ENCODE peak calls at places on chromosomes 5 and 9, in eight cellular contexts. One of them, this sample, is unnamed.

GRCh38 chr9:27352457-27353188 is 55.7 kb upstream of the EQTN start:
- DNase-seq in body of pancreas: peak; percentile 48
- DNase-seq in psoas muscle: no peak
- DNase-seq in esophagus squamous epithelium: no peak
- DNase-seq in hepatocyte: no peak
- DNase-seq in heart left ventricle: no peak
- DNase-seq in mesendoderm: no peak
- DNase-seq in adrenal gland: no peak
- DNase-seq in this sample: no peak

GRCh38 chr5:147561435-147561834 is 51.6 kb upstream of the DPYSL3 start:
- DNase-seq in body of pancreas: no peak
- DNase-seq in psoas muscle: no peak
- DNase-seq in hepatocyte: no peak
- DNase-seq in mesendoderm: no peak
- DNase-seq in esophagus squamous epithelium: no peak
- DNase-seq in adrenal gland: no peak
- DNase-seq in heart left ventricle: no peak
- DNase-seq in this sample: no peak

GRCh38 chr5:10401499-10401898 is 40.2 kb upstream of the ROPN1L start:
- DNase-seq in esophagus squamous epithelium: no peak
- DNase-seq in psoas muscle: no peak
- DNase-seq in body of pancreas: no peak
- DNase-seq in heart left ventricle: no peak
- DNase-seq in hepatocyte: no peak
- DNase-seq in adrenal gland: no peak
- DNase-seq in mesendoderm: no peak
- DNase-seq in this sample: no peak

GRCh38 chr9:134099123-134099761 is 31.4 kb upstream of the BRD3 start:
- DNase-seq in adrenal gland: peak; percentile 51
- DNase-seq in hepatocyte: peak; percentile 42
- DNase-seq in body of pancreas: peak; percentile 59
- DNase-seq in mesendoderm: peak; percentile 60
- DNase-seq in psoas muscle: no peak
- DNase-seq in heart left ventricle: no peak
- DNase-seq in esophagus squamous epithelium: no peak
- DNase-seq in this sample: no peak

GRCh38 chr5:110038297-110038997 is 348.7 kb downstream of the MAN2A1 start:
- DNase-seq in mesendoderm: no peak
- DNase-seq in adrenal gland: no peak
- DNase-seq in body of pancreas: no peak
- DNase-seq in psoas muscle: no peak
- DNase-seq in esophagus squamous epithelium: no peak
- DNase-seq in heart left ventricle: no peak
- DNase-seq in hepatocyte: no peak
- DNase-seq in this sample: no peak

GRCh38 chr9:18824095-18824666 is 208.8 kb downstream of the SAXO1 start:
- DNase-seq in heart left ventricle: no peak
- DNase-seq in mesendoderm: peak; percentile 53
- DNase-seq in psoas muscle: no peak
- DNase-seq in hepatocyte: peak; percentile 49
- DNase-seq in adrenal gland: no peak
- DNase-seq in esophagus squamous epithelium: no peak
- DNase-seq in body of pancreas: peak; percentile 54
- DNase-seq in this sample: no peak

GRCh38 chr9:111657051-111657450 is 4.4 kb upstream of the GNG10 start:
- DNase-seq in body of pancreas: no peak
- DNase-seq in heart left ventricle: no peak
- DNase-seq in adrenal gland: no peak
- DNase-seq in hepatocyte: peak; percentile 9
- DNase-seq in psoas muscle: no peak
- DNase-seq in esophagus squamous epithelium: no peak
- DNase-seq in mesendoderm: peak; percentile 30
- DNase-seq in this sample: no peak

GRCh38 chr9:71819115-71819739 is 50.9 kb upstream of the CEMIP2 start:
- DNase-seq in esophagus squamous epithelium: no peak
- DNase-seq in hepatocyte: peak; percentile 63
- DNase-seq in mesendoderm: no peak
- DNase-seq in adrenal gland: peak; percentile 34
- DNase-seq in heart left ventricle: no peak
- DNase-seq in body of pancreas: peak; percentile 45
- DNase-seq in psoas muscle: no peak
- DNase-seq in this sample: peak; percentile 48

GRCh38 chr9:93300585-93301081 is 116.7 kb downstream of the WNK2 start:
- DNase-seq in psoas muscle: no peak
- DNase-seq in body of pancreas: peak; percentile 1
- DNase-seq in adrenal gland: no peak
- DNase-seq in hepatocyte: no peak
- DNase-seq in esophagus squamous epithelium: no peak
- DNase-seq in mesendoderm: no peak
- DNase-seq in heart left ventricle: no peak
- DNase-seq in this sample: peak; percentile 26

GRCh38 chr9:132986586-132986985 is 8.1 kb downstream of the GFI1B start:
- DNase-seq in esophagus squamous epithelium: no peak
- DNase-seq in hepatocyte: no peak
- DNase-seq in mesendoderm: no peak
- DNase-seq in heart left ventricle: no peak
- DNase-seq in adrenal gland: no peak
- DNase-seq in body of pancreas: no peak
- DNase-seq in psoas muscle: no peak
- DNase-seq in this sample: no peak
- H3K27me3 ChIP-seq in esophagus squamous epithelium: no peaks in the 10 kb centered on the region
- H3K27me3 ChIP-seq in hepatocyte: no peaks in the 10 kb centered on the region
- H3K27me3 ChIP-seq in mesendoderm: no peaks in the 10 kb centered on the region
- H3K27me3 ChIP-seq in heart left ventricle: peaks cover 34% of the 10 kb centered on the region
- H3K27me3 ChIP-seq in adrenal gland: peaks cover 2% of the 10 kb centered on the region
- H3K27me3 ChIP-seq in body of pancreas: no peaks in the 10 kb centered on the region
- H3K27me3 ChIP-seq in psoas muscle: no peaks in the 10 kb centered on the region
- H3K27me3 ChIP-seq in this sample: peaks cover 38% of the 10 kb centered on the region

GRCh38 chr9:105475302-105475701 is 27.5 kb downstream of the FSD1L start:
- DNase-seq in body of pancreas: no peak
- DNase-seq in psoas muscle: no peak
- DNase-seq in hepatocyte: peak; percentile 40
- DNase-seq in esophagus squamous epithelium: no peak
- DNase-seq in heart left ventricle: no peak
- DNase-seq in adrenal gland: no peak
- DNase-seq in mesendoderm: peak; percentile 65
- DNase-seq in this sample: no peak
- H3K4me1 ChIP-seq in body of pancreas: no peaks in the 10 kb centered on the region
- H3K4me1 ChIP-seq in psoas muscle: peaks cover 11% of the 10 kb centered on the region
- H3K4me1 ChIP-seq in hepatocyte: no peaks in the 10 kb centered on the region
- H3K4me1 ChIP-seq in esophagus squamous epithelium: no peaks in the 10 kb centered on the region
- H3K4me1 ChIP-seq in heart left ventricle: no peaks in the 10 kb centered on the region
- H3K4me1 ChIP-seq in adrenal gland: no peaks in the 10 kb centered on the region
- H3K4me1 ChIP-seq in mesendoderm: no peaks in the 10 kb centered on the region
- H3K4me1 ChIP-seq in this sample: no peaks in the 10 kb centered on the region

GRCh38 chr5:1010181-1010510 is 1.5 kb downstream of the NKD2 start:
- DNase-seq in heart left ventricle: no peak
- DNase-seq in body of pancreas: no peak
- DNase-seq in esophagus squamous epithelium: no peak
- DNase-seq in psoas muscle: no peak
- DNase-seq in hepatocyte: no peak
- DNase-seq in mesendoderm: no peak
- DNase-seq in adrenal gland: no peak
- DNase-seq in this sample: no peak

GRCh38 chr5:1011741-1012315 is 3.2 kb downstream of the NKD2 start:
- DNase-seq in body of pancreas: no peak
- DNase-seq in esophagus squamous epithelium: no peak
- DNase-seq in mesendoderm: no peak
- DNase-seq in hepatocyte: no peak
- DNase-seq in psoas muscle: peak; percentile 47
- DNase-seq in adrenal gland: no peak
- DNase-seq in heart left ventricle: peak; percentile 27
- DNase-seq in this sample: no peak

GRCh38 chr5:1012316-1012841 is 3.8 kb downstream of the NKD2 start:
- DNase-seq in hepatocyte: no peak
- DNase-seq in body of pancreas: no peak
- DNase-seq in adrenal gland: no peak
- DNase-seq in heart left ventricle: peak; percentile 51
- DNase-seq in esophagus squamous epithelium: no peak
- DNase-seq in psoas muscle: peak; percentile 26
- DNase-seq in mesendoderm: no peak
- DNase-seq in this sample: peak; percentile 15

GRCh38 chr5:1010641-1011046 is 2.0 kb downstream of the NKD2 start:
- DNase-seq in mesendoderm: no peak
- DNase-seq in heart left ventricle: peak; percentile 58
- DNase-seq in body of pancreas: no peak
- DNase-seq in hepatocyte: no peak
- DNase-seq in psoas muscle: peak; percentile 28
- DNase-seq in esophagus squamous epithelium: no peak
- DNase-seq in adrenal gland: no peak
- DNase-seq in this sample: peak; percentile 11

DNA sequence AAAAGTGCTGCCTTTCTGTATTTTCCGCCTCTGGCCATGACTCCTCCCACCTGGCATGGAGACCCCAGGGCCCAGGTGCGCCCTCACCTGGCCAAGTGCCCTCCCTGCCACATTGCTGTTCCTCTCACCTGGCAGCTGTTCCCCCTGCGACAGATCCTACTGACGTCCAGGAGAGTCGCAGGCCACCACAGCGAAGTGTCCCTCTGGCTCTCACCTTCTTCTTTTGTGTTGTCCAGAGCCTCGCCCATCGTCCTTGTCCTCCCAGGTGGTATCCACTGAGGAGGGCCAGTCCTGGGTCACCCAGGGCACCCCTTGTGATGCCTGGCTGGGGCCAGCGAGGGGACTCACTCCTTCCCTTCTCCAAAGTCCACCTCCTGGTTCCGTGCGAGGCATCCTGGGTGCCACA is 2.6 kb downstream of the NKD2 start:
- DNase-seq in mesendoderm: peak; percentile 79
- DNase-seq in adrenal gland: no peak
- DNase-seq in esophagus squamous epithelium: no peak
- DNase-seq in psoas muscle: peak; percentile 37
- DNase-seq in heart left ventricle: peak; percentile 52
- DNase-seq in body of pancreas: peak; percentile 74
- DNase-seq in hepatocyte: peak; percentile 63
- DNase-seq in this sample: no peak
- H3K27me3 ChIP-seq in mesendoderm: peaks cover 8% of the 10 kb centered on the region
- H3K27me3 ChIP-seq in adrenal gland: peaks cover 37% of the 10 kb centered on the region
- H3K27me3 ChIP-seq in esophagus squamous epithelium: no peaks in the 10 kb centered on the region
- H3K27me3 ChIP-seq in psoas muscle: no peaks in the 10 kb centered on the region
- H3K27me3 ChIP-seq in heart left ventricle: peaks cover 21% of the 10 kb centered on the region
- H3K27me3 ChIP-seq in body of pancreas: no peaks in the 10 kb centered on the region
- H3K27me3 ChIP-seq in hepatocyte: peaks cover 16% of the 10 kb centered on the region
- H3K27me3 ChIP-seq in this sample: no peaks in the 10 kb centered on the region

GRCh38 chr9:122331523-122331927 is 39.3 kb upstream of the PTGS1 start:
- DNase-seq in mesendoderm: no peak
- DNase-seq in hepatocyte: no peak
- DNase-seq in psoas muscle: no peak
- DNase-seq in adrenal gland: no peak
- DNase-seq in esophagus squamous epithelium: no peak
- DNase-seq in heart left ventricle: no peak
- DNase-seq in body of pancreas: no peak
- DNase-seq in this sample: no peak
- H3K4me1 ChIP-seq in mesendoderm: no peaks in the 10 kb centered on the region
- H3K4me1 ChIP-seq in hepatocyte: no peaks in the 10 kb centered on the region
- H3K4me1 ChIP-seq in psoas muscle: peaks cover 7% of the 10 kb centered on the region
- H3K4me1 ChIP-seq in adrenal gland: no peaks in the 10 kb centered on the region
- H3K4me1 ChIP-seq in esophagus squamous epithelium: peaks cover 4% of the 10 kb centered on the region
- H3K4me1 ChIP-seq in heart left ventricle: peaks cover 18% of the 10 kb centered on the region
- H3K4me1 ChIP-seq in body of pancreas: no peaks in the 10 kb centered on the region
- H3K4me1 ChIP-seq in this sample: peaks cover 9% of the 10 kb centered on the region

DNA sequence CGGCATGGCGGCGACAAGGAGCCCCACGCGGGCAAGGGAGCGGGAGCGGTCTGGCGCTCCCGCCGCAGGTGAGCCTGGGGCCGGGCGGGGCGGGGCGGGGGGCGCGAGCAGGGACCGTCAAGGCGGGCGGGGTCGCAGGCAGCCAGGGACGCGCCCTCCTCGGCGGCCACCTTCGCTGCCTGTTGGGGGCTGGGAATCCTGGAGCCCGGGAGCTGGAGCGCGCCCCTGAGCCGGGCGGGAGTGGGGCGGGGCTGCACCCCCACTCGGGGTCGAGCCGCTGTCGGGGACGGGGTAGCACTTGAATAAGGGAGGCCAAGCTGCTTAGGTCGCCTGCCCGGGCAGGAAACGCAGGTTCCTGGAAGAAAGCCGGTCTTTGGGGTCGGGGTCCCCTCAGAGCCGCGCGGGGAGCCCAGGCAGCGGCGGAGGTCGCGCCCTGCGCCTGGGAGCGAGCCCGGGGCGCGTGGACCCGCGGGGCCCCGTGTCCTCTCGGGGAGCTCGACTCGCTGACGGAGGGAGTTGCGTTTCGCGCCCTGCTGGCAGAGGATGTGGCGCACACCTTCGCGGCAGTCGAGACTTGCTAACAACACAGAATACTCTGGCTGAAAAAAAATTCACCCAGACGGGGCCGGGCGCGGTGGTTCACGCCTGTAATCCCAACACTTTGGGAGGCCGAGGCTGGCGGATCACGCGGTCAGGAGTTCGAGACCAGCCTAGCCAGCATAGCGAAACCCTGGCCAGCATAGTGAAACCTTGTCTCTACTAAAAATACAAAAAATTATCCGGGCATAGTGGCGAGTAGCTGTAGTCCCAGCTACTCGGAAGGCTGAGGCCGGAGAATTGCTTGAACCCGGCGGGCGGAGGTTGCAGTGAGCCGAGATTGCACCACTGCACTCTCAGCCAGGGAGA is 552 bp downstream of the OTULINL start:
- DNase-seq in mesendoderm: peak; percentile 84
- DNase-seq in psoas muscle: peak; percentile 72
- DNase-seq in hepatocyte: peak; percentile 83
- DNase-seq in heart left ventricle: peak; percentile 88
- DNase-seq in esophagus squamous epithelium: no peak
- DNase-seq in body of pancreas: peak; percentile 70
- DNase-seq in adrenal gland: peak; percentile 38
- DNase-seq in this sample: peak; percentile 58
- H3K27me3 ChIP-seq in mesendoderm: no peaks in the 10 kb centered on the region
- H3K27me3 ChIP-seq in psoas muscle: no peaks in the 10 kb centered on the region
- H3K27me3 ChIP-seq in hepatocyte: no peaks in the 10 kb centered on the region
- H3K27me3 ChIP-seq in heart left ventricle: peaks cover 35% of the 10 kb centered on the region
- H3K27me3 ChIP-seq in esophagus squamous epithelium: no peaks in the 10 kb centered on the region
- H3K27me3 ChIP-seq in body of pancreas: no peaks in the 10 kb centered on the region
- H3K27me3 ChIP-seq in adrenal gland: no peaks in the 10 kb centered on the region
- H3K27me3 ChIP-seq in this sample: peaks cover 7% of the 10 kb centered on the region